ENCODE peak calls at places on chromosomes 16 and 17, in five cellular contexts. Y, D, X, C and K are unnamed samples.

GRCh38 chr17:12024332-12024731 is 3.7 kb downstream of the MAP2K4 start:
- DNase-seq in D (no peak), C (no peak), X (no peak), Y (peak), K (no peak)

GRCh38 chr17:47201168-47201567 is 8.0 kb upstream of the MYL4 start:
- DNase-seq in X (no peak), Y (no peak), C (no peak), D (no peak), K (no peak)

GRCh38 chr16:64475627-64476351 is 646.1 kb downstream of the CDH11 start:
- DNase-seq in Y (peak), D (no peak), C (no peak), X (no peak), K (no peak)

GRCh38 chr17:8015957-8016631 is 13.7 kb downstream of the GUCY2D start:
- DNase-seq in X (no peak), C (no peak), Y (no peak), D (no peak), K (peak)

GRCh38 chr17:75430159-75430748 is 24.8 kb upstream of the GRB2 start:
- DNase-seq in Y (peak), D (no peak), C (no peak), X (peak), K (no peak)

GRCh38 chr17:17728550-17729251 is 47.4 kb downstream of the RAI1 start:
- DNase-seq in C (no peak), D (no peak), Y (no peak), X (no peak), K (no peak)

GRCh38 chr17:9890124-9890523 is 14.9 kb downstream of the RCVRN start:
- DNase-seq in C (peak), D (no peak), X (peak), Y (peak), K (no peak)

GRCh38 chr16:24977673-24978065 is 37.5 kb downstream of the ARHGAP17 start:
- DNase-seq in D (no peak), C (no peak), Y (peak), X (no peak), K (no peak)

GRCh38 chr16:86044241-86044671 is 145.3 kb downstream of the IRF8 start:
- DNase-seq in X (no peak), C (peak), Y (peak), D (no peak), K (peak)

GRCh38 chr17:19718041-19718612 is 1.7 kb upstream of the SLC47A2 start:
- DNase-seq in D (no peak), Y (no peak), C (no peak), X (no peak), K (no peak)

GRCh38 chr17:17983376-17983775 is 10.7 kb downstream of the DRC3 start:
- DNase-seq in D (no peak), X (peak), C (no peak), Y (no peak), K (no peak)

GRCh38 chr16:19008245-19008644 is 24.5 kb downstream of the TMC7 start:
- DNase-seq in Y (peak), C (no peak), X (no peak), D (no peak), K (no peak)

GRCh38 chr17:78180083-78180482 is 6.8 kb downstream of the TK1 start:
- DNase-seq in Y (peak), X (no peak), C (no peak), D (no peak), K (no peak)

GRCh38 chr17:39722965-39723848 is 7.1 kb downstream of the MIEN1 start:
- DNase-seq in D (no peak), C (peak), X (no peak), Y (no peak), K (no peak)

GRCh38 chr17:61467416-61468262 is 15.4 kb downstream of the TBX4 start:
- DNase-seq in D (no peak), C (no peak), Y (peak), X (peak), K (no peak)

GRCh38 chr17:29390856-29391631 is 881 bp downstream of the TAOK1 start:
- DNase-seq in D (peak), C (peak), Y (peak), X (peak), K (no peak)

GRCh38 chr17:61837175-61838051 is 25.9 kb downstream of the BRIP1 start:
- DNase-seq in X (peak), Y (peak), C (peak), D (peak), K (peak)

GRCh38 chr16:75052481-75053211 is 53.8 kb downstream of the ZNRF1 start:
- DNase-seq in D (no peak), Y (no peak), X (no peak), C (no peak), K (no peak)

GRCh38 chr16:12097523-12098428 is 121.2 kb downstream of the SNX29 start:
- DNase-seq in X (peak), C (no peak), D (no peak), Y (peak), K (no peak)

GRCh38 chr17:30517786-30518185 is 40.6 kb downstream of the GOSR1 start:
- DNase-seq in D (no peak), X (no peak), C (no peak), Y (no peak), K (no peak)

GRCh38 chr17:10114931-10115535 is 83.4 kb downstream of the GAS7 start:
- DNase-seq in C (peak), X (peak), D (no peak), Y (peak), K (no peak)

GRCh38 chr16:81861503-81861902 is 82.4 kb downstream of the PLCG2 start:
- DNase-seq in Y (no peak), D (no peak), C (no peak), X (no peak), K (no peak)

GRCh38 chr17:61353615-61354014 is 46.0 kb upstream of the TBX2 start:
- DNase-seq in D (no peak), X (no peak), C (no peak), Y (no peak), K (no peak)